ENCODE peak calls at places on chromosome 18, in nine cellular contexts. One of them, this sample, is unnamed.

GRCh38 chr18:55794288-55795052 is 206.5 kb upstream of the TCF4 start:
- DNase-seq in ovary: no peak
- DNase-seq in mucosa of descending colon: no peak
- DNase-seq in brain microvascular endothelial cell: no peak
- DNase-seq in right atrium auricular region: no peak
- DNase-seq in sigmoid colon: no peak
- DNase-seq in foreskin fibroblast: peak
- DNase-seq in GM10248: no peak
- DNase-seq in left lung: no peak
- DNase-seq in this sample: no peak

GRCh38 chr18:21682276-21683051 is 22.1 kb downstream of the ABHD3 start:
- DNase-seq in right atrium auricular region: no peak
- DNase-seq in foreskin fibroblast: peak
- DNase-seq in sigmoid colon: no peak
- DNase-seq in mucosa of descending colon: peak
- DNase-seq in brain microvascular endothelial cell: no peak
- DNase-seq in left lung: no peak
- DNase-seq in GM10248: peak
- DNase-seq in ovary: no peak
- DNase-seq in this sample: no peak

GRCh38 chr18:40473221-40473620 is 1481.8 kb upstream of the PIK3C3 start:
- DNase-seq in mucosa of descending colon: no peak
- DNase-seq in left lung: no peak
- DNase-seq in right atrium auricular region: no peak
- DNase-seq in ovary: no peak
- DNase-seq in foreskin fibroblast: no peak
- DNase-seq in brain microvascular endothelial cell: no peak
- DNase-seq in sigmoid colon: no peak
- DNase-seq in GM10248: no peak
- DNase-seq in this sample: no peak

GRCh38 chr18:48300463-48300961 is 108.7 kb downstream of the ZBTB7C start:
- DNase-seq in foreskin fibroblast: no peak
- DNase-seq in brain microvascular endothelial cell: no peak
- DNase-seq in ovary: no peak
- DNase-seq in GM10248: no peak
- DNase-seq in right atrium auricular region: no peak
- DNase-seq in sigmoid colon: no peak
- DNase-seq in left lung: no peak
- DNase-seq in mucosa of descending colon: peak
- DNase-seq in this sample: no peak

GRCh38 chr18:39591647-39592046 is 2026.0 kb upstream of the CELF4 start:
- DNase-seq in brain microvascular endothelial cell: no peak
- DNase-seq in left lung: no peak
- DNase-seq in ovary: no peak
- DNase-seq in sigmoid colon: no peak
- DNase-seq in mucosa of descending colon: no peak
- DNase-seq in foreskin fibroblast: no peak
- DNase-seq in right atrium auricular region: no peak
- DNase-seq in GM10248: no peak
- DNase-seq in this sample: no peak

GRCh38 chr18:8849696-8850095 is 144.3 kb downstream of the MTCL1 start:
- DNase-seq in ovary: no peak
- DNase-seq in GM10248: no peak
- DNase-seq in left lung: no peak
- DNase-seq in brain microvascular endothelial cell: no peak
- DNase-seq in sigmoid colon: no peak
- DNase-seq in mucosa of descending colon: no peak
- DNase-seq in foreskin fibroblast: peak
- DNase-seq in right atrium auricular region: no peak
- DNase-seq in this sample: no peak

GRCh38 chr18:3794537-3795348 is 344.8 kb downstream of the TGIF1 start:
- DNase-seq in right atrium auricular region: no peak
- DNase-seq in left lung: no peak
- DNase-seq in brain microvascular endothelial cell: peak
- DNase-seq in mucosa of descending colon: no peak
- DNase-seq in foreskin fibroblast: peak
- DNase-seq in GM10248: no peak
- DNase-seq in sigmoid colon: no peak
- DNase-seq in ovary: no peak
- DNase-seq in this sample: no peak

GRCh38 chr18:75324211-75324610 is 103.3 kb downstream of the SMIM21 start:
- DNase-seq in right atrium auricular region: no peak
- DNase-seq in ovary: no peak
- DNase-seq in foreskin fibroblast: no peak
- DNase-seq in sigmoid colon: no peak
- DNase-seq in left lung: no peak
- DNase-seq in mucosa of descending colon: no peak
- DNase-seq in GM10248: no peak
- DNase-seq in brain microvascular endothelial cell: no peak
- DNase-seq in this sample: no peak

GRCh38 chr18:79366177-79367094 is 29.3 kb upstream of the NFATC1 start:
- DNase-seq in sigmoid colon: no peak
- DNase-seq in GM10248: no peak
- DNase-seq in ovary: no peak
- DNase-seq in mucosa of descending colon: no peak
- DNase-seq in left lung: no peak
- DNase-seq in brain microvascular endothelial cell: no peak
- DNase-seq in right atrium auricular region: no peak
- DNase-seq in foreskin fibroblast: peak
- DNase-seq in this sample: no peak

GRCh38 chr18:61616111-61616610 is 276.6 kb downstream of the RNF152 start:
- DNase-seq in left lung: no peak
- DNase-seq in foreskin fibroblast: no peak
- DNase-seq in ovary: no peak
- DNase-seq in right atrium auricular region: no peak
- DNase-seq in brain microvascular endothelial cell: no peak
- DNase-seq in GM10248: no peak
- DNase-seq in mucosa of descending colon: no peak
- DNase-seq in sigmoid colon: no peak
- DNase-seq in this sample: no peak

GRCh38 chr18:61608306-61608705 is 275.1 kb downstream of the CDH20 start:
- DNase-seq in sigmoid colon: no peak
- DNase-seq in mucosa of descending colon: no peak
- DNase-seq in GM10248: no peak
- DNase-seq in ovary: no peak
- DNase-seq in right atrium auricular region: no peak
- DNase-seq in left lung: no peak
- DNase-seq in brain microvascular endothelial cell: no peak
- DNase-seq in foreskin fibroblast: no peak
- DNase-seq in this sample: no peak

GRCh38 chr18:61606759-61607158 is 273.5 kb downstream of the CDH20 start:
- DNase-seq in foreskin fibroblast: peak
- DNase-seq in mucosa of descending colon: peak
- DNase-seq in sigmoid colon: peak
- DNase-seq in right atrium auricular region: peak
- DNase-seq in left lung: no peak
- DNase-seq in brain microvascular endothelial cell: peak
- DNase-seq in GM10248: no peak
- DNase-seq in ovary: peak
- DNase-seq in this sample: no peak

GRCh38 chr18:61609131-61609530 is 275.9 kb downstream of the CDH20 start:
- DNase-seq in ovary: no peak
- DNase-seq in mucosa of descending colon: no peak
- DNase-seq in left lung: no peak
- DNase-seq in brain microvascular endothelial cell: no peak
- DNase-seq in foreskin fibroblast: no peak
- DNase-seq in right atrium auricular region: no peak
- DNase-seq in sigmoid colon: no peak
- DNase-seq in GM10248: no peak
- DNase-seq in this sample: no peak

DNA sequence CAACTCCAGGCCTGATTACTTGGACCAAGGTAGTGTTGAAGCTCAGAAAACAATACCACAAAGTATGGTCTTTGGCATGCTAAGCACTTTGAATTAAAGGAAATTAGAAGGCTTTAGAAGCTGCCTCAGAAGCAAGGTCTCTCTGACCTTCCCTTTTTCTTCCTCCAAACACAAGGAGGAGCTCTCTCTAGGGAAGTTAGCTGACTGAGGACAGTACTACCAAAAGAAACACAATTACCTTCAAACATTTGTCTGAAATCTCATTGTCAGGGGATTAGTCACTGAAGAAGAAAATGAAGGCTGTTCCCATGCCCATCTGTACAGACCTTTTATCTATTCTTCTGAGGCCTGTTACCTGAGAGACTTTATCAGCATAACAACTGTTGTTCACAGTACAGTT is 279.3 kb downstream of the CDH20 start:
- DNase-seq in brain microvascular endothelial cell: no peak
- DNase-seq in sigmoid colon: no peak
- DNase-seq in right atrium auricular region: no peak
- DNase-seq in foreskin fibroblast: no peak
- DNase-seq in GM10248: no peak
- DNase-seq in left lung: no peak
- DNase-seq in ovary: no peak
- DNase-seq in mucosa of descending colon: no peak
- DNase-seq in this sample: no peak
- TF ChIP-seq CTCF in brain microvascular endothelial cell: peak
- TF ChIP-seq CTCF in sigmoid colon: no peak
- TF ChIP-seq CTCF in right atrium auricular region: peak
- TF ChIP-seq CTCF in foreskin fibroblast: peak
- TF ChIP-seq CTCF in GM10248: no peak
- TF ChIP-seq CTCF in left lung: no peak
- TF ChIP-seq CTCF in ovary: no peak
- TF ChIP-seq CTCF in mucosa of descending colon: no peak
- TF ChIP-seq CTCF in this sample: no peak

DNA sequence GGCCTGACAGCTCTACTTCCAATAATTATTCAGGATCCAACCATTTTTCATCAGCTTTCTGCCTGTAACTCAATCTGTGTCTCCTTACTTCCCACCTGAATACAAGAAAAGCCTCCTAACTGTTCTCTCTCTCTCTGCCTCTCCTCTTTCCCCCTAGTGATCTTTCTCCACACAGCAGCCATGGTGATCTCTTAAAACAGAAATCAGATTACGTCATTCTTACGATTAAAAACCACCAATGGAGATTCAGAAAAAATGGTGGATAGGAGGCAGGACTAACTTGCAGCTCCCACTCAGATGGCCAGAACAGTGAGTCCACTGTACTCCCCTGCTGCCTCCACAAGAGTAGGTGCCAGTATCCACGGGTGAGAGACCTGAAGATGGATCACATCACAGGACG is 431.7 kb downstream of the MBD2 start:
- DNase-seq in brain microvascular endothelial cell: no peak
- DNase-seq in right atrium auricular region: no peak
- DNase-seq in sigmoid colon: no peak
- DNase-seq in GM10248: no peak
- DNase-seq in ovary: no peak
- DNase-seq in left lung: no peak
- DNase-seq in foreskin fibroblast: no peak
- DNase-seq in mucosa of descending colon: no peak
- DNase-seq in this sample: no peak
- TF ChIP-seq CTCF in brain microvascular endothelial cell: no peak
- TF ChIP-seq CTCF in right atrium auricular region: no peak
- TF ChIP-seq CTCF in sigmoid colon: no peak
- TF ChIP-seq CTCF in GM10248: no peak
- TF ChIP-seq CTCF in ovary: no peak
- TF ChIP-seq CTCF in left lung: no peak
- TF ChIP-seq CTCF in foreskin fibroblast: no peak
- TF ChIP-seq CTCF in mucosa of descending colon: no peak
- TF ChIP-seq CTCF in this sample: no peak

GRCh38 chr18:54251606-54252400 is 17.5 kb upstream of the POLI start:
- DNase-seq in mucosa of descending colon: no peak
- DNase-seq in left lung: no peak
- DNase-seq in GM10248: no peak
- DNase-seq in sigmoid colon: no peak
- DNase-seq in foreskin fibroblast: no peak
- DNase-seq in brain microvascular endothelial cell: no peak
- DNase-seq in right atrium auricular region: no peak
- DNase-seq in ovary: no peak
- DNase-seq in this sample: no peak

GRCh38 chr18:54250846-54251251 is 18.5 kb upstream of the POLI start:
- DNase-seq in left lung: no peak
- DNase-seq in sigmoid colon: no peak
- DNase-seq in ovary: no peak
- DNase-seq in mucosa of descending colon: no peak
- DNase-seq in right atrium auricular region: no peak
- DNase-seq in foreskin fibroblast: no peak
- DNase-seq in GM10248: peak
- DNase-seq in brain microvascular endothelial cell: no peak
- DNase-seq in this sample: no peak

GRCh38 chr18:54242327-54242726 is 17.9 kb upstream of the MBD2 start:
- DNase-seq in left lung: peak
- DNase-seq in brain microvascular endothelial cell: no peak
- DNase-seq in mucosa of descending colon: no peak
- DNase-seq in ovary: no peak
- DNase-seq in GM10248: no peak
- DNase-seq in right atrium auricular region: no peak
- DNase-seq in sigmoid colon: no peak
- DNase-seq in foreskin fibroblast: no peak
- DNase-seq in this sample: no peak

GRCh38 chr18:54247488-54248175 is 21.7 kb upstream of the POLI start:
- DNase-seq in brain microvascular endothelial cell: no peak
- DNase-seq in ovary: no peak
- DNase-seq in right atrium auricular region: no peak
- DNase-seq in foreskin fibroblast: no peak
- DNase-seq in sigmoid colon: no peak
- DNase-seq in mucosa of descending colon: no peak
- DNase-seq in GM10248: no peak
- DNase-seq in left lung: no peak
- DNase-seq in this sample: no peak
- TF ChIP-seq CTCF in brain microvascular endothelial cell: no peak
- TF ChIP-seq CTCF in ovary: no peak
- TF ChIP-seq CTCF in right atrium auricular region: no peak
- TF ChIP-seq CTCF in foreskin fibroblast: no peak
- TF ChIP-seq CTCF in sigmoid colon: no peak
- TF ChIP-seq CTCF in mucosa of descending colon: no peak
- TF ChIP-seq CTCF in GM10248: no peak
- TF ChIP-seq CTCF in left lung: no peak
- TF ChIP-seq CTCF in this sample: no peak

GRCh38 chr18:32093106-32093511 is 1.4 kb downstream of the RNF138 start:
- DNase-seq in right atrium auricular region: peak
- DNase-seq in mucosa of descending colon: peak
- DNase-seq in foreskin fibroblast: peak
- DNase-seq in sigmoid colon: peak
- DNase-seq in ovary: peak
- DNase-seq in left lung: peak
- DNase-seq in brain microvascular endothelial cell: peak
- DNase-seq in GM10248: peak
- DNase-seq in this sample: peak

GRCh38 chr18:32091325-32091723 is 350 bp upstream of the RNF138 start:
- DNase-seq in GM10248: peak
- DNase-seq in mucosa of descending colon: no peak
- DNase-seq in right atrium auricular region: no peak
- DNase-seq in ovary: no peak
- DNase-seq in left lung: no peak
- DNase-seq in foreskin fibroblast: no peak
- DNase-seq in sigmoid colon: no peak
- DNase-seq in brain microvascular endothelial cell: no peak
- DNase-seq in this sample: no peak

GRCh38 chr18:32091724-32092421 is at the start of gene RNF138:
- DNase-seq in sigmoid colon: peak
- DNase-seq in GM10248: peak
- DNase-seq in foreskin fibroblast: peak
- DNase-seq in right atrium auricular region: peak
- DNase-seq in ovary: peak
- DNase-seq in mucosa of descending colon: peak
- DNase-seq in brain microvascular endothelial cell: peak
- DNase-seq in left lung: peak
- DNase-seq in this sample: peak

GRCh38 chr18:32093523-32093922 is 1.8 kb downstream of the RNF138 start:
- DNase-seq in foreskin fibroblast: no peak
- DNase-seq in mucosa of descending colon: peak
- DNase-seq in GM10248: peak
- DNase-seq in brain microvascular endothelial cell: peak
- DNase-seq in sigmoid colon: no peak
- DNase-seq in right atrium auricular region: no peak
- DNase-seq in ovary: no peak
- DNase-seq in left lung: no peak
- DNase-seq in this sample: no peak

GRCh38 chr18:32092422-32093105 is 890 bp downstream of the RNF138 start:
- DNase-seq in brain microvascular endothelial cell: peak
- DNase-seq in GM10248: peak
- DNase-seq in left lung: peak
- DNase-seq in ovary: peak
- DNase-seq in foreskin fibroblast: peak
- DNase-seq in right atrium auricular region: peak
- DNase-seq in mucosa of descending colon: peak
- DNase-seq in sigmoid colon: peak
- DNase-seq in this sample: peak
- TF ChIP-seq CTCF in brain microvascular endothelial cell: no peak
- TF ChIP-seq CTCF in GM10248: no peak
- TF ChIP-seq CTCF in left lung: no peak
- TF ChIP-seq CTCF in ovary: no peak
- TF ChIP-seq CTCF in foreskin fibroblast: no peak
- TF ChIP-seq CTCF in right atrium auricular region: no peak
- TF ChIP-seq CTCF in mucosa of descending colon: no peak
- TF ChIP-seq CTCF in sigmoid colon: no peak
- TF ChIP-seq CTCF in this sample: no peak

This sample was measured in type B pancreatic cell.